ENCODE peak calls at places on chromosomes 1 and 21, in nine cellular contexts. H is adrenal gland; U is OCI-LY7; N is HTR-8/SVneo; O is HL-60; V is activated T-helper 1 cell treated with Interleukin-2 at 50 U/mL for 16 hours; K is stimulated activated naive CD4-positive, alpha-beta T cell; T is HEK293T; W is NCI-H69. S is an unnamed sample.

GRCh38 chr21:45867041-45867630 is 114.4 kb upstream of the COL6A1 start:
- DNase-seq in H (no peak), U (no peak), N (no peak), O (no peak), V (no peak), K (no peak), T (no peak), W (no peak), S (no peak)

GRCh38 chr21:42461185-42461520 is 34.9 kb downstream of the RSPH1 start:
- DNase-seq in H (no peak), U (no peak), N (no peak), O (no peak), V (no peak), K (no peak), T (no peak), W (no peak), S (no peak)

GRCh38 chr1:245677446-245678240 is 522.9 kb downstream of the KIF26B start:
- DNase-seq in H (no peak), U (no peak), N (no peak), O (no peak), V (no peak), K (no peak), T (no peak), W (no peak), S (no peak)

GRCh38 chr1:64913361-64914015 is 52.9 kb downstream of the JAK1 start:
- DNase-seq in H (no peak), U (no peak), N (no peak), O (no peak), V (no peak), K (no peak), T (no peak), W (no peak), S (no peak)

GRCh38 chr1:151988405-151988851 is 5.2 kb downstream of the S100A10 start:
- DNase-seq in H (peak; percentile 37), U (no peak), N (peak; percentile 79), O (no peak), V (no peak), K (no peak), T (no peak), W (peak; percentile 69), S (peak; percentile 57)

GRCh38 chr1:84776639-84777038 is 86.4 kb upstream of the SSX2IP start:
- DNase-seq in H (no peak), U (no peak), N (no peak), O (no peak), V (no peak), K (no peak), T (no peak), W (no peak), S (no peak)

GRCh38 chr1:43171312-43171875 is 696 bp downstream of the EBNA1BP2 start:
- DNase-seq in H (no peak), U (peak; percentile 11), N (no peak), O (no peak), V (no peak), K (no peak), T (peak; percentile 12), W (no peak), S (no peak)

GRCh38 chr1:37657620-37658412 is 23.1 kb upstream of the RSPO1 start:
- DNase-seq in H (no peak), U (no peak), N (no peak), O (no peak), V (no peak), K (no peak), T (no peak), W (no peak), S (no peak)

GRCh38 chr21:15355066-15355465 is 290.3 kb upstream of the NRIP1 start:
- DNase-seq in H (no peak), U (no peak), N (no peak), O (no peak), V (no peak), K (no peak), T (no peak), W (no peak), S (no peak)

GRCh38 chr1:168609133-168609715 is 32.8 kb downstream of the XCL1 start:
- DNase-seq in H (peak; percentile 36), U (no peak), N (no peak), O (no peak), V (no peak), K (no peak), T (no peak), W (peak; percentile 38), S (no peak)

GRCh38 chr1:6116137-6116536 is 64.0 kb downstream of the CHD5 start:
- DNase-seq in H (no peak), U (no peak), N (no peak), O (no peak), V (no peak), K (no peak), T (no peak), W (no peak), S (no peak)